ENCODE peak calls at places on chromosome 7, in four cellular contexts. A, I, J and F are unnamed samples.

GRCh38 chr7:45119550-45119949 is 8.1 kb upstream of the TBRG4 start:
- DNase-seq in A (no peak), I (no peak), J (no peak), F (no peak)

GRCh38 chr7:111853231-111853990 is 291.1 kb upstream of the IMMP2L start:
- DNase-seq in A (no peak), I (no peak), J (no peak), F (no peak)

GRCh38 chr7:37259381-37259821 is 189.3 kb downstream of the ELMO1 start:
- DNase-seq in A (no peak), I (no peak), J (no peak), F (no peak)

GRCh38 chr7:130595986-130596385 is 72.6 kb downstream of the COPG2 start:
- DNase-seq in A (no peak), I (no peak), J (no peak), F (no peak)

GRCh38 chr7:96161897-96162296 is 160.0 kb downstream of the SLC25A13 start:
- DNase-seq in A (no peak), I (no peak), J (no peak), F (no peak)

GRCh38 chr7:3968234-3968633 is 667.2 kb downstream of the SDK1 start:
- DNase-seq in A (no peak), I (no peak), J (no peak), F (no peak)

GRCh38 chr7:38840736-38841460 is 68.1 kb downstream of the VPS41 start:
- DNase-seq in A (no peak), I (no peak), J (no peak), F (no peak)

GRCh38 chr7:150994141-150994837 is 3.5 kb downstream of the NOS3 start:
- DNase-seq in A (no peak), I (no peak), J (peak), F (no peak)

GRCh38 chr7:90551036-90551435 is 45.1 kb upstream of the CDK14 start:
- DNase-seq in A (peak), I (no peak), J (no peak), F (no peak)

GRCh38 chr7:29935111-29935510 is 54.5 kb downstream of the SCRN1 start:
- DNase-seq in A (no peak), I (no peak), J (no peak), F (no peak)

GRCh38 chr7:132614428-132615076 is 38.3 kb upstream of the PLXNA4 start:
- DNase-seq in A (no peak), I (no peak), J (no peak), F (no peak)

GRCh38 chr7:131859162-131859821 is 302.9 kb upstream of the PODXL start:
- DNase-seq in A (peak), I (peak), J (peak), F (peak)

GRCh38 chr7:128026551-128026950 is 4.7 kb downstream of the LRRC4 start:
- DNase-seq in A (no peak), I (no peak), J (no peak), F (no peak)

GRCh38 chr7:102106625-102107024 is 180.0 kb upstream of the SH2B2 start:
- DNase-seq in A (no peak), I (no peak), J (peak), F (no peak)

GRCh38 chr7:96303105-96303685 is 18.7 kb downstream of the SLC25A13 start:
- DNase-seq in A (peak), I (no peak), J (peak), F (no peak)

GRCh38 chr7:23980081-23980480 is 270.1 kb downstream of the STK31 start:
- DNase-seq in A (no peak), I (no peak), J (no peak), F (no peak)

GRCh38 chr7:125675169-125675568 is 745.5 kb upstream of the POT1 start:
- DNase-seq in A (no peak), I (no peak), J (no peak), F (no peak)

GRCh38 chr7:143042159-143042820 is 9.9 kb upstream of the OR6V1 start:
- DNase-seq in A (peak), I (no peak), J (no peak), F (no peak)

DNA sequence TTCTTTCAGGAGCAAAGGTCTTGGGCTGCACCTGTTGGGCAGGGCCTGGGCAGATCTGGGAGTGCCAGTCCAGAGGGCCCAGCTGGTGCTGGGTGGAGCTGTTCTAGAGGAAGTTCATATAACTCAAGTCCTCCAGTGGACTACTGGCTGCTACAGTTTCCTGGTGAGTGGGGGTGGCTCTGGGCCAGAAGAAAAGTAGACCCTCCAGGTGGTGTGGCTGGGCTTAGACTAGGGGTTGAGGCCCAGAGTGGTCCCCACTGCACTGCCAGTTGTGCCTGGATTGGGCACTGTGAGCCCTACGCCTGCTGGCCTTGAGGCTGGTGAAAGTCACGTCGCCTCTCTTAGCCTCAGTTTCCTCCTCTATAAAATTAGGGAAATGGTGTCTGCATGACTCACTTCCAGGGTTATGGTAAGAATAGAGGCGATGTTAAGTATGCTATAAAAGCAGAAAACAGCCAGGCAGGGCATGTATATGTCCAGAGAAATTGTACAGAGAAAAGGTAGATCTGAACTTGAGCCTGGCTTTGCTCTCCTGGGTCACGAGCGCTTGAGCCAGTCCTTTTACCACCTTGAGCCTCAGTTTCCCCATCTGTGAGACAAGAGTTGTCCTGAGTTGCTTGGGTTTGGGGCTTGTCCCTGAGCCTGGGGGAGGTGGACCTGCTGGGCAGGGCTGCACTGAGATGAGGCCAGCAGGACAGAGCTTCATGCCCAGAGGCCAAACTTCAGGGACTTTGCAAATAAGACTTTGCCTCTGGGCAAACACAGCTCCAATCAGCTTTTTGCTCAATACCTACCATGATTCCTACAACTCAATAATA is 3.8 kb upstream of the CLDN3 start:
- DNase-seq in A (no peak), I (no peak), J (no peak), F (no peak)
- TF ChIP-seq REST in A (no peak), I (no peak), J (no peak), F (no peak)

GRCh38 chr7:55570939-55571338 is 1.4 kb downstream of the VOPP1 start:
- DNase-seq in A (peak), I (no peak), J (no peak), F (no peak)
- TF ChIP-seq TCF7L2 in A (no peak), I (no peak), J (no peak), F (no peak)

DNA sequence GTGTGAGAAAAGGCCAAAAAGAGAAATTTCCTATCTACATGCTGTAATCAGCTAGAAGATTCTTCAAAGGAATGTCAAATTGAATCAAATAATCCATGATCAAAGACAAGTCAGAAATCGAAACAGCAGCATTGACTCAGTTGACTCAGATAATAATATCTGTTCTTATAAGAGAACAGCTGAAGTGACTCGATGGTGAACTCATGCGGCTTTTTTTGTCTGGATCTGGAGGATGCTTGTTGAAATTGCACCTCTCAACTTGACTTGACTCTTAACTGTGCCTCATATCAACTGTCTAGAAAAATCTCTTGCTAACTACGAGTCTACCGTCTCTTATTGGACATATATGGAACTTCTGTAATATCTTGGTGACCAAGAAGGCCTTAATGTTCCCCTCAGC is 599.5 kb downstream of the PHTF2 start:
- DNase-seq in A (no peak), I (no peak), J (no peak), F (no peak)
- TF ChIP-seq POLR2AphosphoS5 in A (no peak), I (no peak), J (no peak), F (no peak)

DNA sequence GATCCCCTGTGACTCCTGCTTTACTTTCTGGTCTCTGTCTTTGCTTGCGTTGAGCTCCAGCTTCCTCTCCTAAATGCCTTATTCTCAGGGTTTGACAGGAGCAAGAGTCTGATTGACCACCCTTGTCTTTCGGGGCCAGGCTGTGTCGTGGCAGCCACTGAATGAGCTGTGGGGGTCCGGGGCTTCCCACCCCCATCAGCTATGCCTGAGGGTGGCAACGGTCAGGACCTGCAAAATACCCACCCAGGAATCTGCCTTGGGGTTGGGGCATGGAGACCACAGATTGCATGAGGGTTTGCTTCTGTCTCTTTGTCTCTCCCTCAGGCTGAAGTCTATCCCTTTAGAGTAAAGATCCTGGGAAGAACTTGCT is 20.6 kb downstream of the SMKR1 start:
- DNase-seq in A (no peak), I (no peak), J (no peak), F (no peak)
- TF ChIP-seq REST in A (no peak), I (no peak), J (no peak), F (no peak)

GRCh38 chr7:47875406-47875805 is 72.9 kb downstream of the PKD1L1 start:
- DNase-seq in A (no peak), I (no peak), J (no peak), F (no peak)
- TF ChIP-seq TCF7L2 in A (no peak), I (no peak), J (no peak), F (no peak)

DNA sequence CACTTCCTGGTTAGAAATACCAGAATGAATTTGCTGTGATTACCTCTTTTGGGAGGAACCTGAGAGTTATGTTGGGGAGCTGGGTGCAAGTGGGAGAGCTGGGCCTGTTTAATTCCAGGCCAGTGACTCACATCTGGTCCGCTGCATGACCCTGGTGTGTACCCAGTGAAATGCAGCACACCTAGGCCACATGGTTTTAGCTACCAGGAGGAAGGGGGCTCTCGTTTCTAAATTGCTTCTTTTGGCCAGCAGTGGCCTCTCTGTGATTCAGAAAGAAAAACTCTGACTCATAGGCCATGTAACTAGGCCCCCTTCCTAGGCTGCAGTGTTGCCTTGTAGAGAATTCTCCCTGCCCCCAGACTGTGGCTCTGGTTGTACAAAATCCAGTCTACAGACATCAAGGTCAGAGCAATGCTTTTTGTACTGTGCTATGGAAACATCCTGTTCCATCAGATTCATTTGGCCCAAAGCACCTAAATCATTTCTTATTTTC is 6.7 kb downstream of the AGFG2 start:
- DNase-seq in A (peak), I (peak), J (peak), F (peak)
- TF ChIP-seq POLR2AphosphoS5 in A (peak), I (peak), J (no peak), F (no peak)

DNA sequence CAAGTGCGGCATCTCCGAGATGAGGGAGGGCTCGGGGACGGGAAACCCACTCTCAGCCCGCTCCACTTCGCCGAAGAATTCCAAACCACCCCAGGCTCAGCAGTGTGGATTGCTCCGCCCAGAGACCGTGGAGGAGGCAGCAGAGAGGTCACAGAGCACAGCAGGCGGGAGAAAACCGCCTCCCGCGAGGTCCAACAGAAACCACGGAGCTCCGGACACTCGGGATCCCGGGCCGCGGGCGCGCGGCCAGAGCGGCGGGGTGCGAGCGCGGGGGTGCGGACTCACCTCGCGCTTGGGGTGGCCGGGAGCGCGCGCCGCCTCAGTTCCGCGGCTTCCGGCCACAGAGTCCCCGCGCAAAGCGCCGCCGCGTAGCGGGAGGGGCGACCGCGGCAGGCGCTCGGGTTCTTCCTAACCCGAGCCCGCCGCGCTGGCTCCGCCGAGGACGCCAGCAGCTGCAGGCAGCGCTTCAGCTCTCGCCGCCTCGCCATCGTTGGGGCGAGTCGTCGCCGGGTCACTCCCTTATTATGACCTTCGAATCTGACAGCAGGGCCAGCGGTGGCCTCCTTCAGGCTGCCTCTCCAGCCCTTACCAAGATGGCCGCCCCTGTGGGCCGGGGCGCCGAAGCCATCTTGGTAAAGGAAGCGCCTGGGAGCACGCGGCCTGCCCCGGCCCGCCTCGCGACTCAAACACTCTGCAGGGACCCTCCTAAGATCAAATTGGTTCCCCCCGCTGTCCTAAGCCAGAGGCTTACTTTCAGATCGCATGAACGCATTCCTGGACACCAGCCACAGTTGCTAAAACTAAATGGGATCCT is at the start of gene NAPEPLD:
- DNase-seq in A (peak), I (peak), J (peak), F (peak)
- TF ChIP-seq REST in A (no peak), I (no peak), J (peak), F (no peak)